ENCODE peak calls at places on chromosomes 6 and 20, in seven cellular contexts. Q is H9, S is neuronal stem cell, J is trophoblast cell, W is IMR-90, C is H1, L is mesenchymal stem cell. D is an unnamed sample.

GRCh38 chr6:105900120-105900937 is 185.8 kb upstream of the PRDM1 start:
- DNase-seq in Q (no peak), S (no peak), J (no peak), W (peak), C (no peak), L (peak), D (peak)

GRCh38 chr6:146915671-146916127 is 288.5 kb upstream of the STXBP5 start:
- DNase-seq in Q (no peak), S (no peak), J (peak), W (peak), C (no peak), L (peak), D (no peak)

GRCh38 chr6:5246870-5247161 is 13.9 kb downstream of the LYRM4 start:
- DNase-seq in Q (no peak), S (no peak), J (no peak), W (no peak), C (no peak), L (no peak), D (peak)

GRCh38 chr6:1604347-1604990 is 5.2 kb upstream of the FOXC1 start:
- DNase-seq in Q (peak), S (peak), J (peak), W (peak), C (no peak), L (no peak), D (peak)

GRCh38 chr6:30591008-30591407 is 19.8 kb downstream of the ABCF1 start:
- DNase-seq in Q (no peak), S (no peak), J (peak), W (peak), C (no peak), L (peak), D (no peak)

GRCh38 chr20:10568032-10568431 is 105.8 kb downstream of the JAG1 start:
- DNase-seq in Q (no peak), S (no peak), J (no peak), W (no peak), C (no peak), L (no peak), D (peak)

GRCh38 chr6:148831064-148831463 is 84.2 kb downstream of the UST start:
- DNase-seq in Q (no peak), S (no peak), J (no peak), W (no peak), C (no peak), L (no peak), D (no peak)

GRCh38 chr20:43379239-43379917 is 78.3 kb upstream of the SRSF6 start:
- DNase-seq in Q (no peak), S (no peak), J (peak), W (peak), C (no peak), L (no peak), D (no peak)

GRCh38 chr20:4866429-4866828 is 134.9 kb downstream of the SLC23A2 start:
- DNase-seq in Q (no peak), S (no peak), J (no peak), W (no peak), C (no peak), L (no peak), D (no peak)

GRCh38 chr6:154488276-154488627 is 22.2 kb downstream of the CNKSR3 start:
- DNase-seq in Q (no peak), S (no peak), J (no peak), W (peak), C (no peak), L (no peak), D (no peak)

GRCh38 chr6:125994659-125995488 is 8.5 kb downstream of the TRMT11 start:
- DNase-seq in Q (no peak), S (no peak), J (no peak), W (no peak), C (no peak), L (no peak), D (no peak)

GRCh38 chr20:60486345-60486744 is 528.1 kb downstream of the CDH26 start:
- DNase-seq in Q (no peak), S (no peak), J (no peak), W (no peak), C (no peak), L (no peak), D (peak)

GRCh38 chr20:60485012-60485760 is 527.0 kb downstream of the CDH26 start:
- DNase-seq in Q (no peak), S (no peak), J (no peak), W (no peak), C (no peak), L (no peak), D (peak)

GRCh38 chr20:60491261-60491660 is 533.0 kb downstream of the CDH26 start:
- DNase-seq in Q (no peak), S (no peak), J (no peak), W (no peak), C (no peak), L (no peak), D (no peak)

GRCh38 chr20:60484316-60484715 is 526.1 kb downstream of the CDH26 start:
- DNase-seq in Q (no peak), S (no peak), J (no peak), W (no peak), C (no peak), L (no peak), D (no peak)

GRCh38 chr20:60490184-60490583 is 532.0 kb downstream of the CDH26 start:
- DNase-seq in Q (no peak), S (no peak), J (no peak), W (no peak), C (no peak), L (no peak), D (no peak)
- H4K8ac ChIP-seq in Q (no peak), S (no peak), J (no peak), W (no peak), C (no peak), L (no peak), D (no peak)

DNA sequence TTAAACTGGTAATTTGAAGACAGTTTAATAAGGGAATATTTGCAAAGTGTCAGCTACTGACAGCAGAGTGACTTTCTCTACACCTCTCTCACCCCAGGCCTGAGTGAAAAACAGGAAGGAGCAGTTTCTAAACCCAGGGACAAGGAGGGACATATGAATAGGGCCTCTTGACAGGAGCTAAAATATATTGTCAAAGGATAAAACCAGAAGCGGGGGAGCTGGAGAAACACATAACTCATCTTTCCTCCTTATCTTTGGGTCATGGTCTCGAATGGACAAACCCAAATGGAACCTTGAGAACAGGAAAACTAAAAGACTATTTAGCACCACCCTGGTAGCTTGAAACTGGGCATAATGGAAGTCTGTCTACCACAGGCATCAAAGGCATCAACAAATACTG is 197.5 kb upstream of the FOXA2 start:
- DNase-seq in Q (no peak), S (no peak), J (no peak), W (no peak), C (no peak), L (no peak), D (no peak)
- H2AK5ac ChIP-seq in Q (no peak), S (no peak), J (no peak), W (no peak), C (no peak), L (no peak), D (no peak)

DNA sequence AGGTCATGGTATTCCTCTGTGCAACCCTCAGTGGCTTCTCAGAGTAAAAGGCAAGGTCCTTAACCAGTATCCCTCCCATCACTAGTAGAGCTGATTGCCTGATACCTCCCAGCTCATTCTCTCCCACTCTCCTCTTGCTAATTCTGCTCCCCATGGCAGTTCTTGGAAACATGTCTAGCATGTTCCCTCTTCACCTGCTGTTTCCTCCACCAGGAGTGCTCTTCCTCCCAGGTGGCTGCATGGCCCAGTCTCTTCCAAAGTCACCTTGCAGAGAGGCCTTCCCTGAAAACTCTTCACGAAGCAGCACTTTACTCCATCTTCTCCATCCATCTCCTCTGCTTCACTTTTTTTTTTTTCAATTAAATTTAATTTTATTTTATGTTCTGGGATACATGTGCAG is 36.2 kb upstream of the OLIG3 start:
- DNase-seq in Q (no peak), S (no peak), J (no peak), W (no peak), C (no peak), L (no peak), D (no peak)
- H4K8ac ChIP-seq in Q (no peak), S (no peak), J (no peak), W (no peak), C (no peak), L (no peak), D (no peak)

DNA sequence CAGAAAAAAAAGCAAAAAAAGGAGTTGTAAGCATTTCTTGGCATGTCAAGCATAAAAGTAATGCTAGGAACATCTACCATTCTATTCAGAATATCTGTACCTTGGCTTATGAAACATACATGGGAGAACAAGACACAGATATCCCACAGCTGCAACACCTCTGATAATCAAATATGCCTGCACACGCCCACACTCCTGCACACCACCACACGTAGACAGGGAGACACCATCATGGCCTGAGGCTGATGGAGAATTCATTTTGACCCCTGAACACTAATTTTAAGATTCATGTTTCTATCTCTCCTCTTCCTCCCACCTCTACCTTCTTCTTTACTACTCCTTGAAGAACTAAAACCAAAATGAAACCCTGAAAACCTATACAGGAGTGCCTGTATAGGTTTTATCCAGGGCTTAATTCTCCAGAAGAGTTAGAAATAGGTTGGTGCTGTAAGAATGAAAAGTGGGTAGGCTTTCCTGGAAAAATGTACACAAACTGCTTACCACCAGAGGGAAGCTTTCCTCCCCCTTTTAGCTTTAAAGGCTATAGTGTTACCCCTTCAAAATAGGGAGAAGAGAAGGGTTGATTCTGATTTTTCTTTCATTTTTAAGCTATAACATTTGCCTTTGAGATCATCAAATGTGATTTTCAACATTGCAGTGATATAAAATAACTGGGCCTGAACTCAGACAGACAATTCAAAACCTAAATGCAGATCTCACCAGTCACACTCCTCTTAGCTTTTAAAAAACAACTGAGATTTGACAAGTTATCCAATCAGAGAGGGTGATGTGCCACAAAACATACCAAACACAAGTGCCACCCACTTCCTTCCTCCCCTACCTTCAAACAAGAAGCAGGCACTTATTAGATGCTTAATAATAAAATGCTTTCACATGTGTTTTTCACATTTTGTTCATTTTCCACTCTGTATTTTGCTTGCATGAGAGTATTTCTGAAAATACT is 57.9 kb downstream of the ELOVL5 start:
- DNase-seq in Q (no peak), S (no peak), J (no peak), W (no peak), C (no peak), L (no peak), D (no peak)
- H2AK5ac ChIP-seq in Q (no peak), S (no peak), J (no peak), W (no peak), C (no peak), L (no peak), D (no peak)

DNA sequence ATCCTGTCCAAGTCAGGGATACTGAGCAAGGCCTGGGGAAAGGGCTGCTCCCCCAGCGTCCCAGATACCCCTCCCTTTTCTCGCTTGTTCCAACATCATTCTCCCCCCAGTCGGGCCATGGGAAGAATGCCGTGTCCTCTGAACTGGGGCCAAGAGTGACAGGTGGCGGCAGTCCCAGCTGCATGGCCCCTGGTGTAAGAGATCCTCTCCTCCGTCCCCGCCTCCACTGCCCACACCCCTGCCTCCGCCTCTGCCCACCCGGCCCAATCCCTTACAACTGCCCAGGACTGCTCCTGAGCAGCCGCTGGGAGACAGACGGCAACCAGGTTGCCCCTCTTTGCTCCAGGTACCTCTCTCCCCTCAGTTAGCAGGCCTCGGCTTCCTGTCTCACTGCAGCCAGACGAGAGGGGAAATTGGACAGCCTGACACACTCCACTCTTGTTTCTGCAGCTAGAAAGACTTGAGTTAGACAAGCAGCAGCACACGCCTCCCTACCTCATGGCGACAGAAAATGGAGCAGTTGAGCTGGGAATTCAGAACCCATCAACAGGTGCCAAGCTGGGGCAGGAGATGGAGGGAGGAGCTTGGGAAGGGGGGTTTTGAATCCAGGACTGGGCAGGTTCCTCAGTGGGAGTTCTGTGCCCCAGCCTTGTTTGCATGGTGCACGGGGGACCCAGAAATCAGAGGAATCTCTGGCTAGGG is at the start of gene MYLK2:
- DNase-seq in Q (no peak), S (no peak), J (no peak), W (no peak), C (no peak), L (no peak), D (no peak)
- H4K8ac ChIP-seq in Q (no peak), S (no peak), J (no peak), W (no peak), C (no peak), L (no peak), D (no peak)

GRCh38 chr20:57809661-57810172 is 99.9 kb upstream of the PMEPA1 start:
- DNase-seq in Q (no peak), S (no peak), J (peak), W (no peak), C (no peak), L (no peak), D (peak)

GRCh38 chr20:57808266-57808866 is 98.6 kb upstream of the PMEPA1 start:
- DNase-seq in Q (no peak), S (no peak), J (no peak), W (no peak), C (no peak), L (no peak), D (peak)

GRCh38 chr20:57810511-57811372 is 100.9 kb upstream of the PMEPA1 start:
- DNase-seq in Q (no peak), S (peak), J (peak), W (no peak), C (no peak), L (no peak), D (peak)

GRCh38 chr20:57807418-57808265 is 97.8 kb upstream of the PMEPA1 start:
- DNase-seq in Q (no peak), S (no peak), J (no peak), W (no peak), C (no peak), L (no peak), D (no peak)

DNA sequence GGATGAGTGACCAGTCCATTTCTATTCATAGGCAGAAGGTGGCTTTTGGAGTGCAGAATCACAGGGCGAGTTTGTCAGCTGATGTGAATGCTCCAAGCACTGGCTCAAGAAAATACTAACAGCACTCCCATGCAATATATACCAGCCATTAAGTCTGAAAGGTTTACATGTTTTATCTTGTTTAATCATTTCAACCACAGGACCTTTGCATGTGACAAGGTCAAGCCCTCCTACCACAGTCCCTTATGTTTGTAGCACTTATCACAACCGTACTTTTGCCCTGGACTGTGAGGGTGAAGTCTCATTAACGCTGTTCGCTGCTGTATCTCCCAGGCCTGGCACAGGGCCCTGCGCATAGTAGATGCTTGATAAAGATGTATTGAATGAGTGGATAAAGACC is 99.3 kb upstream of the PMEPA1 start:
- DNase-seq in Q (no peak), S (no peak), J (no peak), W (no peak), C (no peak), L (no peak), D (no peak)
- H2AK5ac ChIP-seq in Q (no peak), S (no peak), J (peak), W (no peak), C (no peak), L (no peak), D (no peak)

GRCh38 chr6:34049395-34050342 is 96.2 kb downstream of the GRM4 start:
- DNase-seq in Q (no peak), S (no peak), J (no peak), W (no peak), C (no peak), L (no peak), D (no peak)
- H4K8ac ChIP-seq in Q (no peak), S (no peak), J (no peak), W (no peak), C (peak), L (no peak), D (no peak)

DNA sequence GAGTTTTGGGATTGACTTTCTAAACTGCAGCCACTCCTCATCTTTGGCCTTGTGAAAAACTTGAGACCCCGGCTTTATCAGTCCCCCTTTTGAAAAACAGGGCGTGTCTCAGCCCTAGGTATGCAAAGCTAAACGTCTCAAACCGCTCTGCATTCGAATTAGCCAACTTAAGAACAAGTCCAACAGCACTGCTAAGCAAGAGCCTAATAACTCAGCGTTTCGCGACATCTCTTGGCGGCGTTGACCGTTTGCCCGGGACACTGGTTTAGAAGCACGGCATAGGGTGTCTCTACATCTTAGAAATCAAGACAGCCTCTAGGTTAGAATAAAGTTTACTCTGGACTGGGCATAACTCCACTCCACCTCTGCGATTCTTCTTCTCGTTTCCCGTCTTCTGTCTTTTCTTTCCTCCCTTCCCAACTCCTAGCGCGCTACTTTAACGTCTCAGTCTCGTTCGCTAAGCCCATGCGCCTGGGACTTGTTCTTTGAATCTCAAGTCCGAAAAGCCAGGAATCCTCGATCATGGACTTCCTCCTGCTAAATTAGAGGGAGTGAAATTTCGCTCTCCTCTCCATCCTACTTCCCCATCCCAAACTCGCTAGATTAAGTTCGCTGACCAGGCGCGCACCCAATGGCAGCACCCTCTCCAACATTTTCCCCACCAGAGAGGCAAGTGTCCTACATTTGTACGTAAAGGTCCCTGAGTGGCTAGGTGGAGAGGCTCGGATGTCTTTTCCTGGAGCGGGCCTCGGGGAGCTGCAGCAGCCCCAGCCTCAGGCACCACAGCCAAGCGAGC is 10.5 kb upstream of the TFAP2A start:
- DNase-seq in Q (no peak), S (no peak), J (no peak), W (no peak), C (no peak), L (no peak), D (peak)
- H2AK5ac ChIP-seq in Q (no peak), S (no peak), J (peak), W (no peak), C (no peak), L (no peak), D (no peak)

GRCh38 chr6:10314163-10314955 is 100.5 kb downstream of the TFAP2A start:
- DNase-seq in Q (no peak), S (no peak), J (peak), W (no peak), C (no peak), L (no peak), D (no peak)
- H4K8ac ChIP-seq in Q (no peak), S (no peak), J (peak), W (no peak), C (no peak), L (no peak), D (no peak)

GRCh38 chr6:150416120-150416519 is 47.3 kb downstream of the IYD start:
- DNase-seq in Q (no peak), S (no peak), J (no peak), W (no peak), C (no peak), L (no peak), D (no peak)
- H2AK5ac ChIP-seq in Q (no peak), S (no peak), J (no peak), W (no peak), C (no peak), L (no peak), D (no peak)